ENCODE peak calls at places on chromosomes 3 and 15, in nine cellular contexts. R, S, V, Q, D, K, W, G and X are unnamed samples. For H3K4me1, the result is how much of the 10 kb centered on the place peaks cover.

GRCh38 chr3:146152841-146153240 is 8.1 kb downstream of the PLOD2 start:
- DNase-seq in R (no peak), S (no peak), V (no peak), Q (no peak), D (no peak), K (no peak), W (no peak), G (no peak), X (no peak)

GRCh38 chr3:108322352-108322751 is 26.0 kb downstream of the HHLA2 start:
- DNase-seq in R (no peak), S (no peak), V (peak), Q (peak), D (no peak), K (no peak), W (no peak), G (no peak), X (no peak)

GRCh38 chr15:38620108-38620507 is 55.5 kb upstream of the RASGRP1 start:
- DNase-seq in R (no peak), S (no peak), V (no peak), Q (no peak), D (no peak), K (no peak), W (no peak), G (no peak), X (no peak)

GRCh38 chr3:111521881-111522280 is 20.1 kb upstream of the CD96 start:
- DNase-seq in R (no peak), S (no peak), V (no peak), Q (no peak), D (no peak), K (no peak), W (no peak), G (no peak), X (no peak)

GRCh38 chr15:60486742-60487141 is 7.8 kb upstream of the ICE2 start:
- DNase-seq in R (no peak), S (no peak), V (no peak), Q (no peak), D (no peak), K (no peak), W (no peak), G (no peak), X (no peak)

GRCh38 chr3:149299938-149300791 is 33.3 kb downstream of the TM4SF18 start:
- DNase-seq in R (no peak), S (no peak), V (peak), Q (no peak), D (no peak), K (peak), W (no peak), G (peak), X (no peak)

GRCh38 chr3:189909139-189909538 is 211.6 kb downstream of the P3H2 start:
- DNase-seq in R (no peak), S (no peak), V (no peak), Q (no peak), D (no peak), K (no peak), W (no peak), G (no peak), X (no peak)

GRCh38 chr3:16056210-16056607 is 118.3 kb upstream of the GALNT15 start:
- DNase-seq in R (no peak), S (no peak), V (peak), Q (no peak), D (no peak), K (no peak), W (no peak), G (no peak), X (no peak)

GRCh38 chr3:84586427-84586826 is 372.4 kb upstream of the CADM2 start:
- DNase-seq in R (no peak), S (no peak), V (no peak), Q (no peak), D (no peak), K (no peak), W (no peak), G (no peak), X (no peak)

GRCh38 chr3:10518506-10519150 is 13.2 kb upstream of the ATP2B2 start:
- DNase-seq in R (peak), S (peak), V (no peak), Q (no peak), D (no peak), K (no peak), W (no peak), G (no peak), X (no peak)

GRCh38 chr15:65095747-65096104 is 19.2 kb downstream of the KBTBD13 start:
- DNase-seq in R (peak), S (no peak), V (no peak), Q (no peak), D (no peak), K (no peak), W (no peak), G (no peak), X (no peak)

GRCh38 chr3:71258526-71258925 is 325.0 kb downstream of the FOXP1 start:
- DNase-seq in R (no peak), S (no peak), V (peak), Q (no peak), D (no peak), K (no peak), W (no peak), G (no peak), X (no peak)

GRCh38 chr15:33737687-33738606 is 230.3 kb upstream of the CHRM5 start:
- DNase-seq in R (no peak), S (no peak), V (peak), Q (peak), D (no peak), K (peak), W (peak), G (peak), X (peak)

GRCh38 chr15:100914876-100915275 is 4.3 kb upstream of the LRRK1 start:
- DNase-seq in R (no peak), S (no peak), V (no peak), Q (no peak), D (no peak), K (no peak), W (no peak), G (no peak), X (no peak)

GRCh38 chr3:30290479-30290878 is 315.9 kb upstream of the TGFBR2 start:
- DNase-seq in R (no peak), S (no peak), V (no peak), Q (no peak), D (no peak), K (no peak), W (no peak), G (no peak), X (no peak)

GRCh38 chr3:54631507-54632280 is 296.2 kb downstream of the LRTM1 start:
- DNase-seq in R (no peak), S (no peak), V (no peak), Q (no peak), D (no peak), K (no peak), W (no peak), G (no peak), X (no peak)

GRCh38 chr15:34709866-34710265 is 44.9 kb downstream of the GJD2 start:
- DNase-seq in R (no peak), S (no peak), V (no peak), Q (no peak), D (no peak), K (peak), W (no peak), G (no peak), X (no peak)

GRCh38 chr3:108897883-108898282 is 55.8 kb downstream of the GUCA1C start:
- DNase-seq in R (no peak), S (no peak), V (no peak), Q (peak), D (no peak), K (no peak), W (no peak), G (no peak), X (no peak)

GRCh38 chr3:194571491-194571941 is 61.7 kb downstream of the TMEM44 start:
- DNase-seq in R (no peak), S (no peak), V (no peak), Q (no peak), D (no peak), K (no peak), W (no peak), G (no peak), X (no peak)

GRCh38 chr15:55106155-55106554 is 90.6 kb downstream of the RSL24D1 start:
- DNase-seq in R (no peak), S (no peak), V (no peak), Q (no peak), D (no peak), K (no peak), W (no peak), G (no peak), X (no peak)

GRCh38 chr3:44983413-44984040 is 7.5 kb downstream of the EXOSC7 start:
- DNase-seq in R (no peak), S (peak), V (no peak), Q (peak), D (no peak), K (no peak), W (no peak), G (no peak), X (no peak)

GRCh38 chr3:71226565-71227281 is 356.8 kb downstream of the FOXP1 start:
- DNase-seq in R (no peak), S (peak), V (no peak), Q (peak), D (peak), K (no peak), W (no peak), G (no peak), X (no peak)

GRCh38 chr3:58994746-58995330 is 55.0 kb downstream of the CFAP20DC start:
- DNase-seq in R (no peak), S (no peak), V (peak), Q (peak), D (no peak), K (peak), W (peak), G (peak), X (peak)

GRCh38 chr3:182808041-182808765 is 14.9 kb downstream of the ATP11B start:
- DNase-seq in R (no peak), S (no peak), V (no peak), Q (no peak), D (no peak), K (no peak), W (no peak), G (no peak), X (no peak)

GRCh38 chr3:115084686-115085085 is 62.4 kb downstream of the ZBTB20 start:
- DNase-seq in R (no peak), S (no peak), V (no peak), Q (no peak), D (no peak), K (no peak), W (no peak), G (no peak), X (no peak)

GRCh38 chr3:125479091-125479490 is 40.9 kb downstream of the SNX4 start:
- DNase-seq in R (no peak), S (no peak), V (no peak), Q (no peak), D (no peak), K (no peak), W (no peak), G (no peak), X (no peak)

GRCh38 chr3:46068526-46068925 is 41.2 kb upstream of the XCR1 start:
- DNase-seq in R (no peak), S (no peak), V (no peak), Q (peak), D (no peak), K (no peak), W (no peak), G (no peak), X (no peak)

GRCh38 chr3:125300416-125300815 is 74.7 kb downstream of the ZNF148 start:
- DNase-seq in R (no peak), S (no peak), V (no peak), Q (no peak), D (no peak), K (no peak), W (no peak), G (no peak), X (no peak)

GRCh38 chr3:50153782-50154475 is 1.2 kb upstream of the SEMA3F start:
- DNase-seq in R (no peak), S (no peak), V (no peak), Q (no peak), D (no peak), K (no peak), W (no peak), G (no peak), X (no peak)
- H3K4me1 ChIP-seq in R (under half), S (under half), V (under half), Q (under half), D (under half), K (under half), W (under half), G (under half), X (under half)

DNA sequence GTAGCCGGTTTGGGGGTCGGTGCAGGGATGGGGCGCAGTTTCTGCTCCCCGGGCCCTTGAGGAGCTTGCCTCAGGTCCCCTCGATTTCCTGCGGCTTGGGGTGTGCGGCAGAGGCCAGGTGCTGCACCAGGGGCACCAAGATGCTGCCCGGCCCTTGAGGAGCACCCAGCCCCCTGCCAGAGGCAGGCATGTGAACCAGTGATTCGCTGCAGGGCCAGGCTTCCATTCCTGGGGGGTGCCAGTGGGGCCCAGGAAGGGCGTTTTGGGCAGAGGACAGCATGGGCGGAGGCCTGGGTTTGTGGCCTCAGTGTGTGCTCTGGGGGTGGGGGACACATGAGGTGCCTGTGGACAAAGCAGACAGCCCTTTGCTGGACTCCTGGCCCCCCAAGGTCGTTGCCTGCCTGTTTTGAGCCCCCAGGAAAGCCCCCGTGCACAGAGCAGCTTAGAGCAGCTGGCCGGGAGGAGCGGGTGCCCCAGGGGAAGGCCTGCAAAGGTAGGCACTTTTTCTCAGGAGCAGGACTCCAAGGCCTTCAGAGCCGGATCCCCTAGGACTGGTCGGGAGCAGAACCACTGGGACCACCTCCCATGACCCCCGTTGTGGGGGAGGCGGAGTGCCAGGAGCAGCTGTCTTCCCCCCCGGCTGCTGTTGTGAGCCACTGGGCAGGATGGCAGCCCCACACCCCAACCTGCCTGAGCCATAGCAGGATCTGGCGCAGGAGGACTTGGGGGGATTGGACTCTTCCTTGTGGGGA is 1.7 kb downstream of the PLXNA1 start:
- DNase-seq in R (no peak), S (no peak), V (no peak), Q (no peak), D (no peak), K (no peak), W (no peak), G (no peak), X (no peak)
- H3K4me3 ChIP-seq in R (peak), S (peak), V (no peak), Q (no peak), D (peak), K (peak), W (peak), G (peak), X (peak)

DNA sequence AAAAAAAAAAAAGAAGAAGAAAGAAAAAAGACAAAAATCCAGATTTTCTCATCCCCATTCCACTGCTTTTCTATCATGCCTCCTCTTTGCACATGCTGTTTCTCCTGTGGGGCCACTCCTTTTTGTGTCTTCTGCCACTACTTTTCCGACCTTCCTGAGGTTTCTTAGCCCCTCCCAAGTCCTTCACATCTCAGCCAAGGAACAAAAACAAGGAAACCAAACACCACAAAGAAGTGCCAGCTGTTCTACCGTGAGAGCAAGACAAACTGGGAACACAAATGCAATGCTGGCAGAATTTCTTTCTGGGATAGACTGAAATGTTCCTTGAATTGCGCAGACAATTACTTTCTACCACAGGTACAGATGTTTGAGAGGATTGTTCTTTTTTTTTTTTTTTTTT is 83.2 kb downstream of the MB21D2 start:
- DNase-seq in R (no peak), S (no peak), V (no peak), Q (no peak), D (no peak), K (no peak), W (no peak), G (no peak), X (no peak)
- H3K27ac ChIP-seq in R (no peak), S (no peak), V (no peak), Q (no peak), D (no peak), K (no peak), W (no peak), G (no peak), X (no peak)

GRCh38 chr15:72139667-72140066 is 21.5 kb downstream of the SENP8 start:
- DNase-seq in R (no peak), S (no peak), V (no peak), Q (no peak), D (no peak), K (no peak), W (no peak), G (no peak), X (no peak)

GRCh38 chr15:72131922-72132321 is 13.7 kb downstream of the SENP8 start:
- DNase-seq in R (no peak), S (no peak), V (no peak), Q (no peak), D (no peak), K (no peak), W (no peak), G (no peak), X (no peak)

GRCh38 chr15:72133211-72133610 is 15.0 kb downstream of the SENP8 start:
- DNase-seq in R (no peak), S (no peak), V (no peak), Q (no peak), D (no peak), K (no peak), W (no peak), G (no peak), X (no peak)

GRCh38 chr15:72136170-72137051 is 18.2 kb downstream of the SENP8 start:
- DNase-seq in R (no peak), S (no peak), V (no peak), Q (no peak), D (no peak), K (no peak), W (no peak), G (no peak), X (no peak)

DNA sequence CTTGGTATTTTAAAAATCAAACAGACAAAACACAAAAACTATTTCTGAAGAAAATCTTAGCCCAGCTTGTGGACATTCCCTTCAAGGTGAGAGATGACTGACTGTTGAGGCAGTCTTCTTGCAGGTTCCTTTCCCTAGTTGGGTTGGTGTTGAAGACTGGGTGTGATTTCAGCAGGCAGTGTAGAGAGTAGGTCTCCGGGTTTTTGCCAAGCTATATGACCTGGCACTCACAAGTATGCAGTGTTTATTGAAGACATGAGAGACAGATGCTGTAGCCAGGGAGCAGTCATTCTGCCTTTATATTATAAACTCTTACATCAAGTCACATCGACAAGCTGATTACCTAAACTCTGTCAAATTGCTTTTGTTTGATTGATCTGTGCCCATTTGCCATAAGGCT is 17.5 kb downstream of the SENP8 start:
- DNase-seq in R (no peak), S (no peak), V (no peak), Q (no peak), D (no peak), K (no peak), W (no peak), G (no peak), X (no peak)
- H3K4me1 ChIP-seq in R (under half), S (under half), V (under half), Q (under half), D (under half), K (under half), W (under half), G (under half), X (under half)

GRCh38 chr15:84819291-84819768 is 2.2 kb downstream of the ALPK3 start:
- DNase-seq in R (no peak), S (peak), V (peak), Q (no peak), D (no peak), K (no peak), W (no peak), G (no peak), X (no peak)

GRCh38 chr15:84818221-84819131 is 1.3 kb downstream of the ALPK3 start:
- DNase-seq in R (no peak), S (peak), V (peak), Q (peak), D (no peak), K (no peak), W (peak), G (no peak), X (no peak)

GRCh38 chr15:84817461-84818081 is 415 bp downstream of the ALPK3 start:
- DNase-seq in R (no peak), S (no peak), V (peak), Q (no peak), D (no peak), K (no peak), W (peak), G (no peak), X (no peak)

GRCh38 chr15:84814826-84815375 is 2.3 kb upstream of the ALPK3 start:
- DNase-seq in R (no peak), S (no peak), V (no peak), Q (no peak), D (no peak), K (no peak), W (no peak), G (no peak), X (no peak)

GRCh38 chr15:84816694-84817460 is at the start of gene ALPK3:
- DNase-seq in R (peak), S (peak), V (peak), Q (no peak), D (no peak), K (no peak), W (peak), G (no peak), X (no peak)
- H3K4me3 ChIP-seq in R (peak), S (peak), V (peak), Q (no peak), D (no peak), K (no peak), W (peak), G (peak), X (peak)

GRCh38 chr15:95565702-95566101 is 764.8 kb upstream of the NR2F2 start:
- DNase-seq in R (no peak), S (no peak), V (no peak), Q (no peak), D (no peak), K (no peak), W (no peak), G (no peak), X (no peak)

GRCh38 chr15:95563634-95564033 is 766.9 kb upstream of the NR2F2 start:
- DNase-seq in R (no peak), S (no peak), V (no peak), Q (no peak), D (no peak), K (no peak), W (no peak), G (no peak), X (no peak)

GRCh38 chr15:95565201-95565600 is 765.3 kb upstream of the NR2F2 start:
- DNase-seq in R (no peak), S (no peak), V (no peak), Q (no peak), D (no peak), K (no peak), W (no peak), G (no peak), X (no peak)

GRCh38 chr15:95567686-95568085 is 762.8 kb upstream of the NR2F2 start:
- DNase-seq in R (no peak), S (no peak), V (no peak), Q (no peak), D (no peak), K (no peak), W (no peak), G (no peak), X (no peak)
- H3K27ac ChIP-seq in R (no peak), S (no peak), V (no peak), Q (no peak), D (no peak), K (no peak), W (no peak), G (no peak), X (no peak)

DNA sequence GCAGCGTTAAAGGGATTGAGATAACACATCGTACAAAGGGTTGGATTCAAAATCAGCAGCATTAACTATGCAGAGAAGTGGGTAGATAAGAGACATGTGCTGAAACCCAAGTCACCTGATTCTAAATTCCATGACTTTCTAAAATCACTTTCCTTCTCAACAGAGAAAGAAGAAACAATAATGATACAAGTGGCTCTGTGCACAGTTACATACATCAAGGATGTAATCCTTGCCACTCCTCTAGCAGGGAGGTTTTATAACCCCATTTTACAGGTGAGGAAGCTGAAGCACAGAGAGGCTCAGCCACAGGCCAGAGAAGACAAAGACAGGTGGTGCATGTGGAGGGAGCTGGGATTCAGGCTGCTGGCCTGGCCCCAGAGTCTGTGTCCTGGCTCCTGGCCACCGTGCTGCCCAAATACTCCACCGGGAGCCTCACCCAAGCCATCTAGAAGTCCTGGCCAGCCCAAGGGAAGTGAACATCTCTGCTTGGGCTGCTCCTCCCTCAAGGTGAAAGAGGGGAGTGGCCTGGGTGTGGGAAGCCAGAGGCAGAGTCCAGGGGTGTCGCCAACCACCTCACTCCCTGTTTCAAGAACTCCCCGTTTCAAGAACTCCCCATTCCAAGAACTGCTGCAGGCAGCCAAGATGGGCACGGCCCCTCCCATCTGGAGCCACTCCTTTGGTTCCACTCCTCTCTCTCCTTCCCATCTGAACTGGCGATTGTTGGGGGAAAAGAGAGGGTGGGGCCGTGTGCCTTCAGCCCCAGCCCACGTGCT is 147.1 kb downstream of the NUP210 start:
- DNase-seq in R (no peak), S (no peak), V (no peak), Q (no peak), D (no peak), K (no peak), W (no peak), G (no peak), X (no peak)
- H3K4me1 ChIP-seq in R (under half), S (under half), V (under half), Q (under half), D (under half), K (under half), W (under half), G (under half), X (under half)